ENCODE peak calls at places on chromosome X, in ten cellular contexts. P is ascending aorta, O is HL-60, F is heart right ventricle, G is astrocyte, U is mammary epithelial cell, J is A549, D is heart left ventricle, I is suprapubic skin, H is fibroblast of lung. Y is an unnamed sample.

GRCh38 chrX:154467556-154467955 is 9.5 kb downstream of the PLXNA3 start:
- DNase-seq in F (no peak), G (no peak), H (no peak), J (no peak), P (no peak), U (no peak), D (no peak), I (no peak), O (no peak), Y (no peak)

GRCh38 chrX:130625381-130625780 is 223.6 kb downstream of the RBMX2 start:
- DNase-seq in P (no peak), F (no peak), I (no peak), O (no peak), G (peak; percentile 52), J (no peak), U (no peak), H (no peak), D (no peak), Y (no peak)

GRCh38 chrX:70402721-70403120 is 20.4 kb upstream of the GDPD2 start:
- DNase-seq in G (no peak), I (no peak), F (no peak), D (no peak), P (no peak), O (no peak), H (no peak), U (peak; percentile 41), J (no peak), Y (no peak)

GRCh38 chrX:45758319-45758718 is 557.6 kb upstream of the DIPK2B start:
- DNase-seq in D (no peak), O (peak; percentile 85), F (no peak), U (peak; percentile 89), I (no peak), H (peak; percentile 84), J (no peak), G (peak; percentile 95), P (no peak), Y (no peak)

GRCh38 chrX:53605004-53605403 is 81.5 kb downstream of the HUWE1 start:
- DNase-seq in G (peak; percentile 12), P (no peak), H (no peak), I (no peak), O (no peak), D (no peak), U (peak; percentile 12), F (no peak), J (no peak), Y (no peak)

GRCh38 chrX:2451456-2452316 is 49.1 kb downstream of the DHRSX start:
- DNase-seq in H (peak; percentile 56), G (peak; percentile 81), P (no peak), D (no peak), J (peak; percentile 90), U (no peak), I (no peak), O (no peak), F (no peak), Y (no peak)

GRCh38 chrX:45769919-45770582 is 569.4 kb upstream of the DIPK2B start:
- DNase-seq in D (peak; percentile 67), P (peak; percentile 55), F (peak; percentile 43), I (peak; percentile 83), U (peak; percentile 86), J (peak; percentile 86), G (peak; percentile 93), H (peak; percentile 96), O (peak; percentile 75), Y (peak; percentile 80)

GRCh38 chrX:40176256-40176978 is 78.7 kb upstream of the BCOR start:
- DNase-seq in D (peak; percentile 82), J (peak; percentile 28), F (peak; percentile 80), O (peak; percentile 61), G (no peak), U (no peak), I (peak; percentile 76), P (no peak), H (no peak), Y (peak; percentile 76)

GRCh38 chrX:17617794-17618193 is 119.5 kb upstream of the SCML1 start:
- DNase-seq in I (no peak), O (no peak), D (no peak), J (no peak), F (no peak), G (peak; percentile 60), P (no peak), H (peak; percentile 23), U (no peak), Y (no peak)

GRCh38 chrX:54921427-54922021 is 900 bp downstream of the TRO start:
- DNase-seq in D (peak; percentile 69), H (peak; percentile 80), F (peak; percentile 61), J (no peak), G (peak; percentile 52), P (no peak), U (no peak), O (no peak), I (no peak), Y (no peak)

GRCh38 chrX:38986586-38986985 is 185.3 kb downstream of the MID1IP1 start:
- DNase-seq in U (no peak), H (no peak), O (no peak), D (no peak), G (no peak), F (no peak), P (no peak), J (no peak), I (no peak), Y (no peak)

GRCh38 chrX:150200820-150201287 is 162.3 kb upstream of the MAMLD1 start:
- DNase-seq in G (peak; percentile 97), I (peak; percentile 83), U (peak; percentile 98), O (peak; percentile 54), H (peak; percentile 95), D (peak; percentile 79), J (peak; percentile 93), F (no peak), P (peak; percentile 60), Y (peak; percentile 84)

GRCh38 chrX:66633541-66633940 is 5.3 kb downstream of the EDA2R start:
- DNase-seq in F (no peak), D (no peak), O (no peak), U (peak; percentile 60), H (peak; percentile 51), P (no peak), G (peak; percentile 85), I (no peak), J (no peak), Y (no peak)

GRCh38 chrX:23883737-23884354 is 23.9 kb downstream of the APOO start:
- DNase-seq in I (no peak), U (peak; percentile 89), H (peak; percentile 73), F (no peak), D (no peak), O (no peak), P (no peak), J (peak; percentile 76), G (peak; percentile 77), Y (no peak)

GRCh38 chrX:39320165-39320564 is 518.9 kb downstream of the MID1IP1 start:
- DNase-seq in F (no peak), D (no peak), G (no peak), J (no peak), H (no peak), U (no peak), I (no peak), O (no peak), P (no peak), Y (no peak)

GRCh38 chrX:131083510-131084142 is 25.5 kb downstream of the ARHGAP36 start:
- DNase-seq in F (no peak), O (no peak), P (no peak), U (no peak), H (no peak), J (no peak), D (no peak), G (no peak), I (no peak), Y (no peak)

GRCh38 chrX:43703211-43703791 is 47.2 kb downstream of the MAOA start:
- DNase-seq in J (peak; percentile 37), U (no peak), D (no peak), P (no peak), H (peak; percentile 64), F (no peak), O (no peak), G (peak; percentile 58), I (no peak), Y (no peak)

GRCh38 chrX:16023790-16024734 is 99.3 kb upstream of the GRPR start:
- DNase-seq in O (no peak), J (peak; percentile 79), U (peak; percentile 80), H (no peak), P (no peak), F (no peak), I (no peak), D (no peak), G (peak; percentile 67), Y (no peak)

GRCh38 chrX:151922692-151923091 is 10.0 kb downstream of the MAGEA4 start:
- DNase-seq in J (no peak), H (no peak), U (no peak), P (no peak), D (no peak), I (no peak), O (no peak), F (no peak), G (no peak), Y (no peak)
- H3K4me3 ChIP-seq in J (no peak overlapping the region), H (no peak overlapping the region), U (no peak overlapping the region), P (no peak overlapping the region), D (no peak overlapping the region), I (no peak overlapping the region), O (no peak overlapping the region), F (no peak overlapping the region), G (no peak overlapping the region), Y (no peak overlapping the region)

DNA sequence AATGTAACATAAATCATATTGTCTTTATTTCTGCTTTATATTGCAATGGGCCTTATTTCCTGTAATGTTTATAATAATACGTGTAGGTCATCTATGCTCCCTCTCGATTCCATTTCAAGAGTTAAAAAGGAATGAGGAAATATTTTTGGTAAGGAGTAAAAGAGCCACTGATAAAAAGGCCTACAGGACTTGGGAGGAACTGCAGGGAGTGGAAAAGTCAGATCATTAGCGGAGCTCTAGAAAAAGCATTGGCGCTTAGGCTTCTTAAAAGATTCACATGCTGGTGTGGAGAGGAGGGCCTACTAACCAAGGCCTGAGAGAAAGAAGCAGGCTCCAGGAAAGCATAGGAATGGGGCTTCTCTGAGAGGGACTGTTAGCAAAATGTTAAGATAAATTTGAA is 82.9 kb upstream of the PNPLA4 start:
- DNase-seq in O (no peak), G (no peak), D (no peak), J (peak; percentile 1), F (no peak), U (no peak), H (no peak), P (no peak), I (no peak), Y (no peak)
- TF ChIP-seq CTCF in O (no peak), G (no peak), D (no peak), J (no peak), F (no peak), U (peak; percentile 14), H (no peak), P (no peak), I (no peak), Y (no peak)

GRCh38 chrX:140090800-140091275 is 125.5 kb upstream of the CXorf66 start:
- DNase-seq in H (no peak), G (no peak), J (no peak), I (no peak), O (no peak), P (no peak), D (no peak), F (no peak), U (no peak), Y (no peak)
- H3K27ac ChIP-seq in H (no peak overlapping the region), G (no peak overlapping the region), J (peak overlapping the region; percentile 84), I (no peak overlapping the region), O (no peak overlapping the region), P (no peak overlapping the region), D (no peak overlapping the region), F (no peak overlapping the region), U (no peak overlapping the region), Y (no peak overlapping the region)

GRCh38 chrX:10099411-10099810 is 57.4 kb upstream of the CLCN4 start:
- DNase-seq in F (no peak), U (no peak), P (no peak), O (no peak), I (no peak), G (no peak), J (no peak), H (no peak), D (no peak), Y (no peak)
- H3K4me3 ChIP-seq in F (no peak overlapping the region), U (no peak overlapping the region), P (peak overlapping the region; percentile 6), O (no peak overlapping the region), I (no peak overlapping the region), G (no peak overlapping the region), J (no peak overlapping the region), H (no peak overlapping the region), D (peak overlapping the region; percentile 49), Y (no peak overlapping the region)